ENCODE peak calls at places on chromosomes 2 and 18, in seven cellular contexts. S is left ventricle myocardium inferior; X is CD8-positive, alpha-beta T cell; N is tibial artery; T is IMR-90; B is transverse colon; C is neural progenitor cell. O is an unnamed sample.

GRCh38 chr2:54086157-54086556 is 29.3 kb upstream of the ACYP2 start:
- DNase-seq in X (no peak), N (no peak), S (no peak), B (no peak), T (no peak), C (no peak), O (no peak)

GRCh38 chr2:152322222-152322621 is 12.8 kb upstream of the FMNL2 start:
- DNase-seq in X (no peak), T (no peak), N (no peak), C (no peak), S (no peak), B (no peak), O (no peak)

GRCh38 chr2:173830169-173830568 is 135.0 kb downstream of the SP3 start:
- DNase-seq in S (no peak), B (no peak), X (no peak), N (peak), C (no peak), T (no peak), O (no peak)

GRCh38 chr2:104969564-104969963 is 68.3 kb upstream of the MRPS9 start:
- DNase-seq in C (peak), T (no peak), S (no peak), N (no peak), X (no peak), B (no peak), O (no peak)

GRCh38 chr2:241571821-241572620 is 13.5 kb downstream of the BOK start:
- DNase-seq in X (no peak), S (no peak), T (no peak), B (no peak), N (no peak), C (no peak), O (no peak)

GRCh38 chr2:15797946-15798281 is 142.4 kb upstream of the MYCN start:
- DNase-seq in N (no peak), X (no peak), C (no peak), B (no peak), T (no peak), S (no peak), O (no peak)

GRCh38 chr2:10072656-10073480 is 7.3 kb downstream of the CYS1 start:
- DNase-seq in B (peak), S (peak), N (peak), X (peak), T (peak), C (peak), O (peak)

GRCh38 chr18:22558945-22559385 is 141.2 kb upstream of the CTAGE1 start:
- DNase-seq in S (peak), X (no peak), T (peak), C (peak), B (peak), N (peak), O (no peak)

GRCh38 chr2:68250652-68251186 is 1.6 kb downstream of the PPP3R1 start:
- DNase-seq in B (no peak), T (no peak), X (no peak), N (no peak), C (no peak), S (no peak), O (no peak)

GRCh38 chr2:8575011-8575750 is 106.7 kb upstream of the ID2 start:
- DNase-seq in T (peak), C (no peak), N (no peak), X (peak), B (peak), S (no peak), O (no peak)

GRCh38 chr2:109646961-109647360 is 32.8 kb downstream of the SOWAHC start:
- DNase-seq in C (no peak), N (no peak), T (no peak), X (no peak), S (no peak), B (no peak), O (no peak)

GRCh38 chr2:15919716-15920444 is 20.5 kb upstream of the MYCN start:
- DNase-seq in C (no peak), N (no peak), S (no peak), T (no peak), B (no peak), X (no peak), O (no peak)

GRCh38 chr18:8097399-8097798 is 511.8 kb upstream of the RAB12 start:
- DNase-seq in T (no peak), C (no peak), X (no peak), N (no peak), S (no peak), B (no peak), O (no peak)
- TF ChIP-seq CTCF in T (no peak), C (no peak), X (no peak), N (no peak), S (no peak), B (no peak), O (no peak)

GRCh38 chr2:215793747-215794595 is 219.4 kb downstream of the MREG start:
- DNase-seq in T (peak), C (no peak), B (peak), X (no peak), N (peak), S (no peak), O (no peak)

GRCh38 chr2:215796160-215796559 is 217.2 kb downstream of the MREG start:
- DNase-seq in N (no peak), X (no peak), C (no peak), B (no peak), S (no peak), T (peak), O (no peak)

GRCh38 chr2:215791481-215791937 is 221.8 kb downstream of the MREG start:
- DNase-seq in T (no peak), C (no peak), B (no peak), N (no peak), S (no peak), X (no peak), O (no peak)

GRCh38 chr2:215797676-215798075 is 215.7 kb downstream of the MREG start:
- DNase-seq in N (no peak), X (no peak), C (no peak), S (no peak), T (no peak), B (no peak), O (no peak)

GRCh38 chr2:215794829-215795546 is 218.4 kb downstream of the MREG start:
- DNase-seq in S (no peak), C (peak), B (no peak), T (no peak), N (no peak), X (no peak), O (no peak)
- TF ChIP-seq CTCF in S (no peak), C (peak), B (no peak), T (no peak), N (no peak), X (no peak), O (no peak)

DNA sequence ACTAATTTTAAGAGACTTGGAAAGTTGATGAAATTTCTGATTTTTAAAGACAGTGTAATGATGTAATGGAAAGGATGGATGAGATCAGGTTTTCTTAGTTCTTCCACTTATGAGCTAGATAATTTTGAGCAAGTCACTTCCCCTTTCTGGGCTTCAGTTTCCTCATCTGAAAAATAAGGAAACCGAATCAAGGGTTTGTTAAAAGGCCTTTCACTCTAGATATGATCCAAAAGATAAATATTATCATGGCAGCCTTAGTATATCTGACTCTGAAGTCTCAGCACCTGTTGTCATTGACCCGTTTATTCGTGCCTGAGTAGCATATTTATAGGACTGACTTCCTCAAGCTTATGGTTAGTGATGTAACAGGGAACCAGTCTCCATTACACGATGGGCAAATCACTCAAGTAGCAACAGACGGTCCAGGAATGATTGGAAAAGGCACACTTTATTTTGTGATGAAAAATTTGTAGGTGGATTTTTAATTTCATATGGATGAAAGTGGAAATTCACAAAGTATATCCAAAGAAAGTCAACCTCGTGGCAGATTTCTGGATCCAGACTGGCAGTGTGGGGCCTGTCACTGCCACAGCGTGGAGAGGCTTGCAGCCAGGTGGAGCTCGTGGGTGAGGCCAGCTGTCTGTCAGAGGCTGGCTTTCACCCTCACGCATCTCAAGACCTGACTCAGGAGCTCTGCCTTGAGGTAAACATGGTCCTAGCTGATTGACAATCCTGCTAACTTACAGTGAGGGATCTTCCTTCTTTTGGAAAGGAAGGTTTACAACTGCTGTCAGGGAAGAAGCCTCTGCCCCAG is 137.9 kb upstream of the CXCR4 start:
- DNase-seq in X (no peak), B (no peak), N (no peak), T (no peak), C (no peak), S (no peak), O (no peak)
- TF ChIP-seq CTCF in X (no peak), B (no peak), N (no peak), T (no peak), C (no peak), S (no peak), O (no peak)

GRCh38 chr18:6401687-6402086 is 13.0 kb downstream of the L3MBTL4 start:
- DNase-seq in S (no peak), N (no peak), T (no peak), B (no peak), X (no peak), C (peak), O (no peak)
- TF ChIP-seq CTCF in S (peak), N (no peak), T (peak), B (no peak), X (no peak), C (peak), O (no peak)

GRCh38 chr2:26494891-26495290 is 17.0 kb upstream of the OTOF start:
- DNase-seq in C (no peak), T (no peak), N (no peak), B (no peak), X (no peak), S (no peak), O (no peak)
- TF ChIP-seq CTCF in C (no peak), T (no peak), N (no peak), B (no peak), X (no peak), S (no peak), O (no peak)

GRCh38 chr2:71285706-71286105 is 45.9 kb upstream of the ZNF638 start:
- DNase-seq in T (no peak), S (no peak), C (no peak), N (no peak), B (no peak), X (no peak), O (no peak)

GRCh38 chr2:71281950-71282349 is 49.6 kb upstream of the ZNF638 start:
- DNase-seq in X (no peak), C (no peak), S (no peak), B (no peak), N (no peak), T (no peak), O (peak)

GRCh38 chr2:71283131-71283530 is 48.5 kb upstream of the ZNF638 start:
- DNase-seq in S (no peak), T (no peak), X (no peak), B (no peak), N (no peak), C (no peak), O (no peak)

GRCh38 chr2:71277536-71278103 is 50.7 kb upstream of the PAIP2B start:
- DNase-seq in S (peak), T (no peak), C (peak), N (no peak), X (no peak), B (peak), O (peak)

DNA sequence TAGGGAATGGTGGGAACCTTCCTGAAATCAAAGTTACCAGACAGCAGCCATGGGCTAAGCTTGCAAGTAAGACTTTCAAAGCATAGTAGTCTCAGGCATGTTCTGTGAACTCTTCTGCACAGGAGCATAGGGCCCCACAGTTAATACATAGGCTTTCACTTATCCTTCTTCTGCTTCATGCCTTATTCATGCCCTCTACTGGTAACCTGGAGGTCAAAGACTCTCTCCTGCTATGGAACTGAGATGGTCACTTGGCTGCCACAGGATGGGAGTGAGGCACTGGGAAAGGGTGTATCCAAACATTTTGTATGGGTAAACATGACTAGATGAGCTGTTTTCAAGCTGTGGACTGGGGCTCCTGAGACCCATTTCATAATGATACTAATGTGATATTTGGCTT is 49.1 kb upstream of the ZNF638 start:
- DNase-seq in X (no peak), S (no peak), N (no peak), T (no peak), B (no peak), C (no peak), O (no peak)
- TF ChIP-seq CTCF in X (no peak), S (no peak), N (no peak), T (no peak), B (no peak), C (no peak), O (peak)

GRCh38 chr2:222608081-222608480 is 47.8 kb downstream of the FARSB start:
- DNase-seq in T (no peak), N (no peak), X (no peak), C (no peak), B (no peak), S (no peak), O (no peak)

GRCh38 chr2:222611684-222612083 is 44.2 kb downstream of the FARSB start:
- DNase-seq in B (no peak), C (no peak), S (no peak), X (no peak), N (no peak), T (no peak), O (no peak)

GRCh38 chr2:222613715-222614331 is 42.1 kb downstream of the FARSB start:
- DNase-seq in C (peak), S (no peak), T (peak), B (no peak), X (no peak), N (no peak), O (no peak)

GRCh38 chr2:222609391-222609790 is 46.5 kb downstream of the FARSB start:
- DNase-seq in B (no peak), C (no peak), T (peak), S (no peak), N (no peak), X (no peak), O (no peak)

GRCh38 chr2:222610746-222611145 is 45.1 kb downstream of the FARSB start:
- DNase-seq in T (peak), X (no peak), N (no peak), C (peak), S (no peak), B (no peak), O (no peak)
- TF ChIP-seq CTCF in T (no peak), X (no peak), N (no peak), C (peak), S (peak), B (no peak), O (no peak)

GRCh38 chr2:215828528-215829184 is 184.7 kb downstream of the MREG start:
- DNase-seq in N (no peak), X (no peak), B (peak), C (peak), T (peak), S (no peak), O (no peak)
- TF ChIP-seq CTCF in N (peak), X (peak), B (peak), C (peak), T (peak), S (peak), O (no peak)

GRCh38 chr2:149743842-149744468 is 156.4 kb upstream of the MMADHC start:
- DNase-seq in T (peak), N (no peak), B (no peak), X (no peak), S (no peak), C (no peak), O (no peak)
- TF ChIP-seq CTCF in T (peak), N (no peak), B (no peak), X (no peak), S (no peak), C (no peak), O (no peak)